ENCODE peak calls at places on chromosome 18, in nine cellular contexts. One of them, this sample, is unnamed.

GRCh38 chr18:61435064-61435652 is 101.9 kb downstream of the CDH20 start:
- DNase-seq in K562: peak; percentile 9
- DNase-seq in hepatocyte: peak; percentile 10
- DNase-seq in GM12865: peak; percentile 22
- DNase-seq in WTC11: no peak
- DNase-seq in WERI-Rb-1: peak; percentile 19
- DNase-seq in left lung: no peak
- DNase-seq in GM10248: no peak
- DNase-seq in fibroblast of mammary gland: peak; percentile 19
- DNase-seq in this sample: no peak

GRCh38 chr18:43863180-43863579 is 585.9 kb upstream of the SYT4 start:
- DNase-seq in GM12865: no peak
- DNase-seq in K562: no peak
- DNase-seq in fibroblast of mammary gland: peak; percentile 85
- DNase-seq in hepatocyte: no peak
- DNase-seq in left lung: no peak
- DNase-seq in WTC11: no peak
- DNase-seq in WERI-Rb-1: no peak
- DNase-seq in GM10248: no peak
- DNase-seq in this sample: no peak

GRCh38 chr18:58336605-58337004 is 292.3 kb downstream of the ALPK2 start:
- DNase-seq in left lung: no peak
- DNase-seq in GM10248: no peak
- DNase-seq in fibroblast of mammary gland: peak; percentile 54
- DNase-seq in GM12865: no peak
- DNase-seq in WTC11: no peak
- DNase-seq in hepatocyte: no peak
- DNase-seq in WERI-Rb-1: no peak
- DNase-seq in K562: no peak
- DNase-seq in this sample: no peak

GRCh38 chr18:28204154-28204553 is 27.2 kb upstream of the CDH2 start:
- DNase-seq in hepatocyte: no peak
- DNase-seq in K562: no peak
- DNase-seq in WTC11: no peak
- DNase-seq in WERI-Rb-1: no peak
- DNase-seq in GM10248: no peak
- DNase-seq in GM12865: no peak
- DNase-seq in left lung: no peak
- DNase-seq in fibroblast of mammary gland: peak; percentile 78
- DNase-seq in this sample: no peak

GRCh38 chr18:10726198-10727068 is 200.6 kb downstream of the NAPG start:
- DNase-seq in GM10248: no peak
- DNase-seq in WTC11: no peak
- DNase-seq in hepatocyte: no peak
- DNase-seq in WERI-Rb-1: peak; percentile 18
- DNase-seq in K562: no peak
- DNase-seq in GM12865: no peak
- DNase-seq in left lung: no peak
- DNase-seq in fibroblast of mammary gland: no peak
- DNase-seq in this sample: no peak

GRCh38 chr18:49319590-49319989 is 140.9 kb downstream of the DYM start:
- DNase-seq in left lung: no peak
- DNase-seq in K562: no peak
- DNase-seq in WTC11: no peak
- DNase-seq in hepatocyte: no peak
- DNase-seq in fibroblast of mammary gland: peak; percentile 18
- DNase-seq in GM12865: no peak
- DNase-seq in WERI-Rb-1: no peak
- DNase-seq in GM10248: no peak
- DNase-seq in this sample: no peak

GRCh38 chr18:74661690-74662089 is 64.0 kb downstream of the ZNF407 start:
- DNase-seq in hepatocyte: no peak
- DNase-seq in left lung: no peak
- DNase-seq in WERI-Rb-1: no peak
- DNase-seq in K562: no peak
- DNase-seq in GM10248: no peak
- DNase-seq in WTC11: no peak
- DNase-seq in fibroblast of mammary gland: no peak
- DNase-seq in GM12865: no peak
- DNase-seq in this sample: no peak

GRCh38 chr18:27785815-27786537 is 391.0 kb downstream of the CDH2 start:
- DNase-seq in GM10248: no peak
- DNase-seq in WTC11: no peak
- DNase-seq in left lung: no peak
- DNase-seq in WERI-Rb-1: peak; percentile 33
- DNase-seq in K562: no peak
- DNase-seq in fibroblast of mammary gland: no peak
- DNase-seq in hepatocyte: no peak
- DNase-seq in GM12865: no peak
- DNase-seq in this sample: no peak

GRCh38 chr18:28127228-28127627 is 49.7 kb downstream of the CDH2 start:
- DNase-seq in WERI-Rb-1: no peak
- DNase-seq in WTC11: no peak
- DNase-seq in fibroblast of mammary gland: no peak
- DNase-seq in hepatocyte: no peak
- DNase-seq in left lung: no peak
- DNase-seq in K562: no peak
- DNase-seq in GM10248: no peak
- DNase-seq in GM12865: no peak
- DNase-seq in this sample: no peak

GRCh38 chr18:66005831-66006588 is 255.2 kb downstream of the CDH7 start:
- DNase-seq in WTC11: no peak
- DNase-seq in left lung: no peak
- DNase-seq in WERI-Rb-1: no peak
- DNase-seq in hepatocyte: no peak
- DNase-seq in GM12865: no peak
- DNase-seq in GM10248: no peak
- DNase-seq in fibroblast of mammary gland: no peak
- DNase-seq in K562: no peak
- DNase-seq in this sample: no peak

GRCh38 chr18:11081009-11081532 is 68.3 kb downstream of the PIEZO2 start:
- DNase-seq in hepatocyte: no peak
- DNase-seq in K562: no peak
- DNase-seq in left lung: no peak
- DNase-seq in GM12865: peak; percentile 61
- DNase-seq in GM10248: no peak
- DNase-seq in fibroblast of mammary gland: no peak
- DNase-seq in WTC11: no peak
- DNase-seq in WERI-Rb-1: no peak
- DNase-seq in this sample: no peak

DNA sequence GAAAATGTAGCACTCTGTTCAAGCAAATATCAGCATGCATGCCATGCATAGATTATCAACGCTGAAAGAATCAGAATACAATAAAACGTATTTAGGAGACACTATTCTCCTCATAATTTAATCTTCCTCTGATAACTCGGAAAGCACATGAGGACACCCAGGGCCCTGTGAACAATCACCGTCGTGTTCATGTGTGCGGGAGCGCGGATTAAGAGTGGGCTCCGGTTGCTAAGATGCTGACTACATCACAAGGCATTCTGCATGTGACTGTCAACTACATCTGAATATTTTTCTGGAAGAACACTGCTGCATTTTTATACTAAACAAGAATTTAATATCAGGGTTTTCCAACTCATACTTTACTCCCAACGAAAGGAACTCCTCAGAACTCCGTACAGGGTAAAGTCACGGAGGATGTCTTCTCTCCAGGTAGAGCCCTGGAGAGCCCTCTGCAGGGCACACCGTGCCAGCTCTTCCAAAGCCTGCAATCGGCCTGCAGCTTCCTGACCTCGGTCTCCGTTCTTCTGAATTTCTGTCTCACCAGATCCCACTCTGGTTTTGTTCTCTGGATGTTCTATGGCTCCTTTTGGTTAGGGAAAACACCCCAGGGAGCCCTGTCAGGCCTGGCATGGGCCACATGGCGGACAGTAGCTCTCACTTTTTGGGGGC is 59.6 kb downstream of the ZNF516 start:
- DNase-seq in fibroblast of mammary gland: no peak
- DNase-seq in K562: no peak
- DNase-seq in hepatocyte: no peak
- DNase-seq in left lung: no peak
- DNase-seq in WERI-Rb-1: no peak
- DNase-seq in GM12865: no peak
- DNase-seq in GM10248: no peak
- DNase-seq in WTC11: no peak
- DNase-seq in this sample: no peak
- TF ChIP-seq CTCF in fibroblast of mammary gland: peak; percentile 18
- TF ChIP-seq CTCF in K562: peak; percentile 7
- TF ChIP-seq CTCF in hepatocyte: no peak
- TF ChIP-seq CTCF in left lung: no peak
- TF ChIP-seq CTCF in WERI-Rb-1: peak; percentile 67
- TF ChIP-seq CTCF in GM12865: no peak
- TF ChIP-seq CTCF in GM10248: no peak
- TF ChIP-seq CTCF in WTC11: no peak
- TF ChIP-seq CTCF in this sample: no peak

GRCh38 chr18:31105733-31106132 is 3.5 kb upstream of the DSC2 start:
- DNase-seq in fibroblast of mammary gland: no peak
- DNase-seq in hepatocyte: no peak
- DNase-seq in GM12865: peak; percentile 15
- DNase-seq in GM10248: no peak
- DNase-seq in WTC11: no peak
- DNase-seq in left lung: no peak
- DNase-seq in WERI-Rb-1: no peak
- DNase-seq in K562: no peak
- DNase-seq in this sample: no peak
- TF ChIP-seq CTCF in fibroblast of mammary gland: no peak
- TF ChIP-seq CTCF in hepatocyte: no peak
- TF ChIP-seq CTCF in GM12865: no peak
- TF ChIP-seq CTCF in GM10248: no peak
- TF ChIP-seq CTCF in WTC11: no peak
- TF ChIP-seq CTCF in left lung: no peak
- TF ChIP-seq CTCF in WERI-Rb-1: no peak
- TF ChIP-seq CTCF in K562: peak; percentile 6
- TF ChIP-seq CTCF in this sample: no peak

DNA sequence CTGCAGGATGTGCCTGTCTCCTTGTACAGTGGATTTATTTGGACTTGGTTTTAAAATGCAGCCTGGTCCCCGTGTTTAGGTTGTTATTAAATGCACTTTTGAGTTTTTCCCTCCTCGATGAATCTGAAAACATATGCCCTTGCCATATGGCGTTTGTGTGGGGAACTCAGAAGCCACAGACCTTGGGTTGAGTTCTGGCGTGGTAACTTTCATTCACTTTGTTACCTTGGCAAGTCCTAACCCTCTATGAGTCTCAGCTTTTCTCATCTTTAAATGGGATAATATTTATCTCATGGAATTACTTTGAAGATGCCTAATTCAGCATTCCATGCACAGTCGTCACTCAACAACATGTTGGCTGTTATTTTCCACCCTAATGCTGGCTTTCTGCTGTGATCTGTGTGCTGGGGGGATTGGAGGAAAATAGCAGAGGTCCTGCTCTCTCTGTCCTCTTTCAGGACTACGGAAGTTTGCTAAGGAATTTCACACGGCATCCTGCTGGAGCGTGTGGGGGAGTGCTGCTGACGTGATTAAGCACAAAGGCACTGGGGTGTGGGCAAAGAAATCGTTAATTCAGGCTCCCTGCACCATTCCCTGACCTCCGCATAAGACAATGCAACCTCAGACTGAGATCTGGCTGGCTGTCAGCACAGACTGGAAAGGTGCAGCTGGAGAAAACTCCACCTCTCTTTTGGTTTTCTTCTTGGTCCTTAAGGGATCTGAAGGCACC is 61.7 kb downstream of the LDLRAD4 start:
- DNase-seq in K562: no peak
- DNase-seq in hepatocyte: no peak
- DNase-seq in fibroblast of mammary gland: no peak
- DNase-seq in WERI-Rb-1: no peak
- DNase-seq in GM10248: no peak
- DNase-seq in WTC11: no peak
- DNase-seq in left lung: no peak
- DNase-seq in GM12865: no peak
- DNase-seq in this sample: no peak
- TF ChIP-seq CTCF in K562: no peak
- TF ChIP-seq CTCF in hepatocyte: no peak
- TF ChIP-seq CTCF in fibroblast of mammary gland: no peak
- TF ChIP-seq CTCF in WERI-Rb-1: no peak
- TF ChIP-seq CTCF in GM10248: no peak
- TF ChIP-seq CTCF in WTC11: no peak
- TF ChIP-seq CTCF in left lung: no peak
- TF ChIP-seq CTCF in GM12865: no peak
- TF ChIP-seq CTCF in this sample: no peak

GRCh38 chr18:51169731-51170130 is 27.8 kb downstream of the MEX3C start:
- DNase-seq in GM12865: peak; percentile 34
- DNase-seq in GM10248: no peak
- DNase-seq in left lung: no peak
- DNase-seq in WERI-Rb-1: no peak
- DNase-seq in hepatocyte: no peak
- DNase-seq in WTC11: no peak
- DNase-seq in fibroblast of mammary gland: no peak
- DNase-seq in K562: no peak
- DNase-seq in this sample: no peak

GRCh38 chr18:51165296-51165695 is 32.2 kb downstream of the MEX3C start:
- DNase-seq in fibroblast of mammary gland: no peak
- DNase-seq in WERI-Rb-1: no peak
- DNase-seq in GM10248: no peak
- DNase-seq in WTC11: no peak
- DNase-seq in GM12865: no peak
- DNase-seq in K562: no peak
- DNase-seq in left lung: no peak
- DNase-seq in hepatocyte: no peak
- DNase-seq in this sample: no peak

GRCh38 chr18:51170689-51171088 is 26.8 kb downstream of the MEX3C start:
- DNase-seq in GM10248: no peak
- DNase-seq in K562: no peak
- DNase-seq in WERI-Rb-1: no peak
- DNase-seq in hepatocyte: no peak
- DNase-seq in left lung: no peak
- DNase-seq in WTC11: no peak
- DNase-seq in GM12865: no peak
- DNase-seq in fibroblast of mammary gland: no peak
- DNase-seq in this sample: no peak

GRCh38 chr18:51168960-51169662 is 28.4 kb downstream of the MEX3C start:
- DNase-seq in WTC11: no peak
- DNase-seq in hepatocyte: no peak
- DNase-seq in GM10248: no peak
- DNase-seq in left lung: no peak
- DNase-seq in K562: no peak
- DNase-seq in fibroblast of mammary gland: no peak
- DNase-seq in WERI-Rb-1: no peak
- DNase-seq in GM12865: peak; percentile 56
- DNase-seq in this sample: no peak

DNA sequence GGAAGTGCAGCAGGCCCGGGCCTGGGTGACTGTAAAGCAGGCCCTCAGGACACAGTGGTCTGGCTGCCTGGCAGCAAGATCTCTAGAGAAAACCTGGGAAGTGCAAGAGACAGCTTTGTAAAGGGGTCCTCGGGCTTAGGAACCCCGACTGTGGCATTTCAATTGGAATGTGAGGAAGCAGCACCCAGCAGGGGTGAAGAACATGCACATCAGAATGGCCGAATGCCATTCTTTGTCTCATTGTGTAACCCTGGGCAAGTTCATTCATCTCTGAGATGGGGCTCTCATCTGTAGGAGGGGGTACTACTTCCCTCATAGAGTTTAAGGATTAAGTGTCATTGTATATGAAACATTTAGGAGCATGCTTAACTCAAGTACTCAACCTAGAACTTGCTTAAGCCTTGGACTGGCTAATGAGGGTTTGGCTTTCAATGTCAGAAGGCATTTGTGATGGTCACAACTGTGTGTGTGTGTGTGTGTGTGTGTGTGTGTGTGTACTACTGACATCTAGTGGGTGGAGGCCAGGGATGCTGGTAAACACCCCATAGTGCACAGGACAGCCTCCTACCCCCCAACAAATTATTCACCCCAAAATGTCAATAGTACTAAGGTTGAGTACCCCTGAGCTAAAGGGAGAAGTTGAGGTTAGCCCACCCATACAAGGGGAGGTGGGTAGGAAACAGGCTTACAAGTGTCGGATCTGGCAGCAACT is 29.3 kb downstream of the MEX3C start:
- DNase-seq in WERI-Rb-1: no peak
- DNase-seq in hepatocyte: no peak
- DNase-seq in WTC11: peak; percentile 67
- DNase-seq in GM12865: no peak
- DNase-seq in left lung: no peak
- DNase-seq in GM10248: no peak
- DNase-seq in fibroblast of mammary gland: no peak
- DNase-seq in K562: no peak
- DNase-seq in this sample: no peak
- TF ChIP-seq CTCF in WERI-Rb-1: no peak
- TF ChIP-seq CTCF in hepatocyte: no peak
- TF ChIP-seq CTCF in WTC11: no peak
- TF ChIP-seq CTCF in GM12865: no peak
- TF ChIP-seq CTCF in left lung: no peak
- TF ChIP-seq CTCF in GM10248: peak; percentile 13
- TF ChIP-seq CTCF in fibroblast of mammary gland: no peak
- TF ChIP-seq CTCF in K562: no peak
- TF ChIP-seq CTCF in this sample: no peak